ENCODE peak calls at places on chromosomes 11 and 22, in ten cellular contexts. P is caudate nucleus; L is stomach; R is endodermal cell; A is B cell; F is astrocyte of the cerebellum; X is T-helper 9 cell; C is activated CD8-positive, alpha-beta memory T cell treated with anti-CD3 and anti-CD28 coated beads for 48 hours; G is kidney glomerular epithelial cell; J is suprapubic skin. S is an unnamed sample.

GRCh38 chr22:29215012-29215860 is 9.5 kb downstream of the EMID1 start:
- DNase-seq in F (no peak), G (no peak), L (no peak), P (no peak), X (no peak), A (no peak), C (no peak), J (peak; percentile 41), R (peak; percentile 51), S (no peak)

GRCh38 chr11:84899740-84900139 is 727.4 kb downstream of the DLG2 start:
- DNase-seq in F (no peak), L (no peak), X (no peak), C (no peak), G (peak; percentile 19), J (no peak), A (no peak), P (no peak), R (peak; percentile 58), S (no peak)

GRCh38 chr11:107810875-107811274 is 47.7 kb downstream of the SLC35F2 start:
- DNase-seq in L (no peak), X (no peak), R (no peak), P (no peak), F (no peak), A (no peak), J (no peak), C (no peak), G (no peak), S (no peak)

GRCh38 chr11:118046051-118046963 is 30.6 kb upstream of the TMPRSS4 start:
- DNase-seq in R (no peak), J (no peak), X (peak; percentile 27), F (no peak), G (no peak), L (no peak), A (no peak), C (no peak), P (no peak), S (no peak)

GRCh38 chr22:27386186-27386585 is 415.4 kb downstream of the MN1 start:
- DNase-seq in R (no peak), F (no peak), X (no peak), J (no peak), L (no peak), A (no peak), G (peak; percentile 97), C (no peak), P (no peak), S (no peak)

GRCh38 chr22:36991220-36991619 is 28.0 kb downstream of the TST start:
- DNase-seq in G (no peak), X (no peak), A (no peak), F (no peak), C (no peak), P (no peak), J (peak; percentile 32), R (peak; percentile 67), L (no peak), S (no peak)

GRCh38 chr22:50136431-50137047 is 34.0 kb upstream of the PANX2 start:
- DNase-seq in R (no peak), G (peak; percentile 11), J (no peak), P (no peak), C (no peak), X (no peak), A (no peak), L (no peak), F (no peak), S (no peak)

GRCh38 chr22:44746836-44747519 is 5.4 kb upstream of the ARHGAP8 start:
- DNase-seq in X (no peak), L (peak; percentile 47), P (no peak), F (no peak), C (no peak), A (no peak), R (peak; percentile 76), J (no peak), G (peak; percentile 54), S (no peak)

GRCh38 chr22:33605686-33606085 is 314.6 kb downstream of the LARGE1 start:
- DNase-seq in A (no peak), C (no peak), L (peak; percentile 70), P (no peak), J (no peak), R (no peak), X (no peak), G (no peak), F (no peak), S (no peak)

GRCh38 chr11:95788921-95789505 is 569 bp downstream of the FAM76B start:
- DNase-seq in G (no peak), A (peak; percentile 49), F (peak; percentile 23), C (peak; percentile 13), X (peak; percentile 19), P (peak; percentile 33), L (no peak), J (no peak), R (peak; percentile 82), S (peak; percentile 80)

S was measured in Karpas-422.